ENCODE peak calls at places on chromosomes 6 and 20, in eight cellular contexts. One of them, this sample, is unnamed.

GRCh38 chr6:40138273-40138720 is 204.0 kb upstream of the MOCS1 start:
- DNase-seq in osteocyte: no peak
- DNase-seq in tibial artery: no peak
- DNase-seq in CD4-positive, alpha-beta T cell: no peak
- DNase-seq in neural crest cell: no peak
- DNase-seq in dorsolateral prefrontal cortex: no peak
- DNase-seq in adrenal gland: no peak
- DNase-seq in mammary epithelial cell: no peak
- DNase-seq in this sample: no peak

GRCh38 chr20:35626386-35627001 is 10.9 kb downstream of the SPAG4 start:
- DNase-seq in tibial artery: no peak
- DNase-seq in dorsolateral prefrontal cortex: no peak
- DNase-seq in osteocyte: peak
- DNase-seq in CD4-positive, alpha-beta T cell: no peak
- DNase-seq in mammary epithelial cell: no peak
- DNase-seq in adrenal gland: peak
- DNase-seq in neural crest cell: no peak
- DNase-seq in this sample: no peak

GRCh38 chr6:155023717-155024116 is 28.6 kb downstream of the TIAM2 start:
- DNase-seq in neural crest cell: no peak
- DNase-seq in CD4-positive, alpha-beta T cell: no peak
- DNase-seq in mammary epithelial cell: no peak
- DNase-seq in adrenal gland: peak
- DNase-seq in dorsolateral prefrontal cortex: no peak
- DNase-seq in tibial artery: no peak
- DNase-seq in osteocyte: no peak
- DNase-seq in this sample: no peak

GRCh38 chr20:25178563-25179438 is 16.7 kb upstream of the ENTPD6 start:
- DNase-seq in dorsolateral prefrontal cortex: no peak
- DNase-seq in neural crest cell: no peak
- DNase-seq in tibial artery: peak
- DNase-seq in CD4-positive, alpha-beta T cell: no peak
- DNase-seq in adrenal gland: no peak
- DNase-seq in osteocyte: no peak
- DNase-seq in mammary epithelial cell: peak
- DNase-seq in this sample: no peak

GRCh38 chr6:169556758-169557505 is 144.9 kb downstream of the WDR27 start:
- DNase-seq in CD4-positive, alpha-beta T cell: peak
- DNase-seq in osteocyte: no peak
- DNase-seq in mammary epithelial cell: no peak
- DNase-seq in dorsolateral prefrontal cortex: no peak
- DNase-seq in adrenal gland: no peak
- DNase-seq in tibial artery: no peak
- DNase-seq in neural crest cell: no peak
- DNase-seq in this sample: no peak

GRCh38 chr20:20568604-20569205 is 143.7 kb downstream of the RALGAPA2 start:
- DNase-seq in osteocyte: no peak
- DNase-seq in neural crest cell: peak
- DNase-seq in CD4-positive, alpha-beta T cell: no peak
- DNase-seq in adrenal gland: peak
- DNase-seq in tibial artery: no peak
- DNase-seq in mammary epithelial cell: no peak
- DNase-seq in dorsolateral prefrontal cortex: peak
- DNase-seq in this sample: no peak

GRCh38 chr6:5094327-5094726 is 9.2 kb downstream of the PPP1R3G start:
- DNase-seq in tibial artery: peak
- DNase-seq in mammary epithelial cell: peak
- DNase-seq in adrenal gland: peak
- DNase-seq in osteocyte: no peak
- DNase-seq in neural crest cell: no peak
- DNase-seq in dorsolateral prefrontal cortex: no peak
- DNase-seq in CD4-positive, alpha-beta T cell: no peak
- DNase-seq in this sample: no peak

GRCh38 chr6:54493138-54493537 is 184.9 kb downstream of the TINAG start:
- DNase-seq in tibial artery: no peak
- DNase-seq in adrenal gland: no peak
- DNase-seq in CD4-positive, alpha-beta T cell: no peak
- DNase-seq in neural crest cell: no peak
- DNase-seq in osteocyte: no peak
- DNase-seq in mammary epithelial cell: peak
- DNase-seq in dorsolateral prefrontal cortex: no peak
- DNase-seq in this sample: no peak

GRCh38 chr20:34190679-34191090 is 50.5 kb upstream of the ASIP start:
- DNase-seq in mammary epithelial cell: peak
- DNase-seq in tibial artery: peak
- DNase-seq in neural crest cell: peak
- DNase-seq in osteocyte: peak
- DNase-seq in dorsolateral prefrontal cortex: peak
- DNase-seq in CD4-positive, alpha-beta T cell: no peak
- DNase-seq in adrenal gland: peak
- DNase-seq in this sample: peak

GRCh38 chr20:56816349-56816748 is 187.2 kb downstream of the TFAP2C start:
- DNase-seq in CD4-positive, alpha-beta T cell: no peak
- DNase-seq in mammary epithelial cell: no peak
- DNase-seq in tibial artery: no peak
- DNase-seq in osteocyte: no peak
- DNase-seq in dorsolateral prefrontal cortex: no peak
- DNase-seq in neural crest cell: no peak
- DNase-seq in adrenal gland: no peak
- DNase-seq in this sample: no peak

GRCh38 chr20:373171-373890 is 7.2 kb upstream of the TRIB3 start:
- DNase-seq in adrenal gland: peak
- DNase-seq in tibial artery: no peak
- DNase-seq in CD4-positive, alpha-beta T cell: no peak
- DNase-seq in neural crest cell: no peak
- DNase-seq in dorsolateral prefrontal cortex: no peak
- DNase-seq in mammary epithelial cell: peak
- DNase-seq in osteocyte: no peak
- DNase-seq in this sample: no peak

GRCh38 chr6:33208089-33208967 is at the start of gene RING1:
- DNase-seq in mammary epithelial cell: peak
- DNase-seq in tibial artery: peak
- DNase-seq in osteocyte: peak
- DNase-seq in adrenal gland: peak
- DNase-seq in neural crest cell: peak
- DNase-seq in dorsolateral prefrontal cortex: peak
- DNase-seq in CD4-positive, alpha-beta T cell: peak
- DNase-seq in this sample: peak

GRCh38 chr20:53089866-53090265 is 117.7 kb downstream of the TSHZ2 start:
- DNase-seq in adrenal gland: no peak
- DNase-seq in mammary epithelial cell: no peak
- DNase-seq in neural crest cell: no peak
- DNase-seq in tibial artery: no peak
- DNase-seq in osteocyte: no peak
- DNase-seq in CD4-positive, alpha-beta T cell: no peak
- DNase-seq in dorsolateral prefrontal cortex: no peak
- DNase-seq in this sample: no peak

GRCh38 chr6:162099685-162100084 is 627.9 kb downstream of the PRKN start:
- DNase-seq in dorsolateral prefrontal cortex: no peak
- DNase-seq in CD4-positive, alpha-beta T cell: no peak
- DNase-seq in mammary epithelial cell: peak
- DNase-seq in neural crest cell: no peak
- DNase-seq in osteocyte: no peak
- DNase-seq in tibial artery: no peak
- DNase-seq in adrenal gland: no peak
- DNase-seq in this sample: no peak

GRCh38 chr6:3825851-3826581 is 23.2 kb upstream of the FAM50B start:
- DNase-seq in mammary epithelial cell: peak
- DNase-seq in adrenal gland: peak
- DNase-seq in dorsolateral prefrontal cortex: peak
- DNase-seq in tibial artery: peak
- DNase-seq in osteocyte: peak
- DNase-seq in neural crest cell: no peak
- DNase-seq in CD4-positive, alpha-beta T cell: no peak
- DNase-seq in this sample: peak

GRCh38 chr6:129104131-129104530 is 221.2 kb downstream of the LAMA2 start:
- DNase-seq in mammary epithelial cell: peak
- DNase-seq in osteocyte: no peak
- DNase-seq in CD4-positive, alpha-beta T cell: no peak
- DNase-seq in adrenal gland: no peak
- DNase-seq in dorsolateral prefrontal cortex: no peak
- DNase-seq in tibial artery: peak
- DNase-seq in neural crest cell: no peak
- DNase-seq in this sample: no peak

GRCh38 chr20:19750907-19751636 is 7.0 kb upstream of the RIN2 start:
- DNase-seq in osteocyte: no peak
- DNase-seq in mammary epithelial cell: no peak
- DNase-seq in adrenal gland: no peak
- DNase-seq in CD4-positive, alpha-beta T cell: no peak
- DNase-seq in neural crest cell: no peak
- DNase-seq in dorsolateral prefrontal cortex: no peak
- DNase-seq in tibial artery: no peak
- DNase-seq in this sample: no peak

GRCh38 chr6:138593100-138593877 is 94.0 kb upstream of the NHSL1 start:
- DNase-seq in neural crest cell: no peak
- DNase-seq in adrenal gland: peak
- DNase-seq in tibial artery: peak
- DNase-seq in dorsolateral prefrontal cortex: no peak
- DNase-seq in mammary epithelial cell: peak
- DNase-seq in CD4-positive, alpha-beta T cell: no peak
- DNase-seq in osteocyte: peak
- DNase-seq in this sample: no peak

GRCh38 chr6:24581084-24581669 is 64.8 kb downstream of the KIAA0319 start:
- DNase-seq in tibial artery: peak
- DNase-seq in adrenal gland: peak
- DNase-seq in osteocyte: peak
- DNase-seq in dorsolateral prefrontal cortex: peak
- DNase-seq in mammary epithelial cell: peak
- DNase-seq in neural crest cell: peak
- DNase-seq in CD4-positive, alpha-beta T cell: peak
- DNase-seq in this sample: peak
- TF ChIP-seq CTCF in tibial artery: peak
- TF ChIP-seq CTCF in adrenal gland: peak
- TF ChIP-seq CTCF in osteocyte: peak
- TF ChIP-seq CTCF in dorsolateral prefrontal cortex: peak
- TF ChIP-seq CTCF in mammary epithelial cell: peak
- TF ChIP-seq CTCF in neural crest cell: peak
- TF ChIP-seq CTCF in CD4-positive, alpha-beta T cell: peak
- TF ChIP-seq CTCF in this sample: peak

GRCh38 chr6:136035378-136036070 is 184.0 kb downstream of the PDE7B start:
- DNase-seq in dorsolateral prefrontal cortex: no peak
- DNase-seq in neural crest cell: no peak
- DNase-seq in adrenal gland: peak
- DNase-seq in tibial artery: no peak
- DNase-seq in osteocyte: no peak
- DNase-seq in CD4-positive, alpha-beta T cell: no peak
- DNase-seq in mammary epithelial cell: no peak
- DNase-seq in this sample: no peak

GRCh38 chr6:136031982-136032381 is 180.5 kb downstream of the PDE7B start:
- DNase-seq in mammary epithelial cell: no peak
- DNase-seq in tibial artery: no peak
- DNase-seq in CD4-positive, alpha-beta T cell: no peak
- DNase-seq in osteocyte: no peak
- DNase-seq in adrenal gland: peak
- DNase-seq in neural crest cell: no peak
- DNase-seq in dorsolateral prefrontal cortex: no peak
- DNase-seq in this sample: no peak

GRCh38 chr6:136036601-136037000 is 185.1 kb downstream of the PDE7B start:
- DNase-seq in adrenal gland: no peak
- DNase-seq in CD4-positive, alpha-beta T cell: no peak
- DNase-seq in neural crest cell: no peak
- DNase-seq in osteocyte: no peak
- DNase-seq in dorsolateral prefrontal cortex: no peak
- DNase-seq in tibial artery: no peak
- DNase-seq in mammary epithelial cell: no peak
- DNase-seq in this sample: no peak

GRCh38 chr6:136036071-136036380 is 184.5 kb downstream of the PDE7B start:
- DNase-seq in dorsolateral prefrontal cortex: no peak
- DNase-seq in adrenal gland: no peak
- DNase-seq in neural crest cell: no peak
- DNase-seq in mammary epithelial cell: no peak
- DNase-seq in osteocyte: no peak
- DNase-seq in tibial artery: no peak
- DNase-seq in CD4-positive, alpha-beta T cell: no peak
- DNase-seq in this sample: no peak

GRCh38 chr6:136034422-136034821 is 182.9 kb downstream of the PDE7B start:
- DNase-seq in CD4-positive, alpha-beta T cell: no peak
- DNase-seq in osteocyte: no peak
- DNase-seq in tibial artery: no peak
- DNase-seq in mammary epithelial cell: no peak
- DNase-seq in adrenal gland: no peak
- DNase-seq in dorsolateral prefrontal cortex: no peak
- DNase-seq in neural crest cell: no peak
- DNase-seq in this sample: no peak
- TF ChIP-seq CTCF in CD4-positive, alpha-beta T cell: no peak
- TF ChIP-seq CTCF in osteocyte: no peak
- TF ChIP-seq CTCF in tibial artery: no peak
- TF ChIP-seq CTCF in mammary epithelial cell: no peak
- TF ChIP-seq CTCF in adrenal gland: no peak
- TF ChIP-seq CTCF in dorsolateral prefrontal cortex: no peak
- TF ChIP-seq CTCF in neural crest cell: no peak
- TF ChIP-seq CTCF in this sample: no peak

GRCh38 chr6:38067263-38067980 is 247.9 kb downstream of the ZFAND3 start:
- DNase-seq in neural crest cell: no peak
- DNase-seq in osteocyte: no peak
- DNase-seq in adrenal gland: no peak
- DNase-seq in mammary epithelial cell: no peak
- DNase-seq in CD4-positive, alpha-beta T cell: no peak
- DNase-seq in tibial artery: no peak
- DNase-seq in dorsolateral prefrontal cortex: no peak
- DNase-seq in this sample: no peak

GRCh38 chr6:38064431-38064830 is 244.9 kb downstream of the ZFAND3 start:
- DNase-seq in osteocyte: no peak
- DNase-seq in tibial artery: no peak
- DNase-seq in adrenal gland: no peak
- DNase-seq in dorsolateral prefrontal cortex: no peak
- DNase-seq in CD4-positive, alpha-beta T cell: no peak
- DNase-seq in mammary epithelial cell: no peak
- DNase-seq in neural crest cell: no peak
- DNase-seq in this sample: no peak

GRCh38 chr6:38065734-38066133 is 246.2 kb downstream of the ZFAND3 start:
- DNase-seq in dorsolateral prefrontal cortex: no peak
- DNase-seq in tibial artery: no peak
- DNase-seq in mammary epithelial cell: no peak
- DNase-seq in CD4-positive, alpha-beta T cell: no peak
- DNase-seq in adrenal gland: no peak
- DNase-seq in neural crest cell: no peak
- DNase-seq in osteocyte: no peak
- DNase-seq in this sample: no peak

GRCh38 chr6:38063973-38064372 is 244.4 kb downstream of the ZFAND3 start:
- DNase-seq in neural crest cell: no peak
- DNase-seq in mammary epithelial cell: no peak
- DNase-seq in tibial artery: no peak
- DNase-seq in adrenal gland: no peak
- DNase-seq in osteocyte: no peak
- DNase-seq in dorsolateral prefrontal cortex: no peak
- DNase-seq in CD4-positive, alpha-beta T cell: no peak
- DNase-seq in this sample: no peak

GRCh38 chr6:38068854-38069253 is 249.3 kb downstream of the ZFAND3 start:
- DNase-seq in adrenal gland: peak
- DNase-seq in neural crest cell: no peak
- DNase-seq in osteocyte: no peak
- DNase-seq in dorsolateral prefrontal cortex: no peak
- DNase-seq in CD4-positive, alpha-beta T cell: no peak
- DNase-seq in mammary epithelial cell: no peak
- DNase-seq in tibial artery: no peak
- DNase-seq in this sample: no peak
- TF ChIP-seq CTCF in adrenal gland: peak
- TF ChIP-seq CTCF in neural crest cell: no peak
- TF ChIP-seq CTCF in osteocyte: no peak
- TF ChIP-seq CTCF in dorsolateral prefrontal cortex: peak
- TF ChIP-seq CTCF in CD4-positive, alpha-beta T cell: no peak
- TF ChIP-seq CTCF in mammary epithelial cell: peak
- TF ChIP-seq CTCF in tibial artery: no peak
- TF ChIP-seq CTCF in this sample: no peak

GRCh38 chr6:106883808-106884262 is 90.7 kb downstream of the CD24 start:
- DNase-seq in neural crest cell: no peak
- DNase-seq in tibial artery: no peak
- DNase-seq in osteocyte: no peak
- DNase-seq in CD4-positive, alpha-beta T cell: no peak
- DNase-seq in dorsolateral prefrontal cortex: no peak
- DNase-seq in mammary epithelial cell: no peak
- DNase-seq in adrenal gland: peak
- DNase-seq in this sample: no peak
- TF ChIP-seq CTCF in neural crest cell: peak
- TF ChIP-seq CTCF in tibial artery: no peak
- TF ChIP-seq CTCF in osteocyte: no peak
- TF ChIP-seq CTCF in CD4-positive, alpha-beta T cell: no peak
- TF ChIP-seq CTCF in dorsolateral prefrontal cortex: no peak
- TF ChIP-seq CTCF in mammary epithelial cell: peak
- TF ChIP-seq CTCF in adrenal gland: no peak
- TF ChIP-seq CTCF in this sample: no peak